ENCODE peak calls at places on chromosomes 12 and 14, in four cellular contexts. D, T, C and G are unnamed samples.
A peak's percentile ranks its signal among the peaks of the same experiment; 100 is the strongest.

GRCh38 chr14:89805501-89805900 is 149.0 kb downstream of the EFCAB11 start:
- DNase-seq in D (no peak), T (no peak), C (no peak), G (peak; percentile 62)

GRCh38 chr12:124745891-124746570 is 117.6 kb downstream of the SCARB1 start:
- DNase-seq in D (peak; percentile 91), T (peak; percentile 74), C (peak; percentile 93), G (peak; percentile 81)

GRCh38 chr14:30295980-30296379 is 263.0 kb upstream of the G2E3 start:
- DNase-seq in D (no peak), T (peak; percentile 15), C (no peak), G (no peak)

GRCh38 chr14:20427231-20428009 is 8.5 kb downstream of the KLHL33 start:
- DNase-seq in D (peak; percentile 25), T (peak; percentile 33), C (peak; percentile 68), G (peak; percentile 71)

GRCh38 chr12:92434607-92435025 is 268.2 kb upstream of the PLEKHG7 start:
- DNase-seq in D (no peak), T (no peak), C (no peak), G (no peak)

GRCh38 chr14:103521438-103521961 is 1.1 kb downstream of the CKB start:
- DNase-seq in D (no peak), T (peak; percentile 63), C (no peak), G (no peak)

GRCh38 chr12:117596968-117597367 is 235.5 kb upstream of the NOS1 start:
- DNase-seq in D (no peak), T (no peak), C (no peak), G (no peak)

GRCh38 chr12:59182191-59182590 is 261.9 kb upstream of the LRIG3 start:
- DNase-seq in D (no peak), T (no peak), C (no peak), G (no peak)

GRCh38 chr12:112419269-112420133 is 754 bp downstream of the PTPN11 start:
- DNase-seq in D (peak; percentile 58), T (no peak), C (peak; percentile 59), G (peak; percentile 82)

GRCh38 chr12:43154498-43155045 is 397.4 kb downstream of the ADAMTS20 start:
- DNase-seq in D (no peak), T (no peak), C (no peak), G (no peak)

GRCh38 chr14:68281497-68281896 is 461.9 kb downstream of the RAD51B start:
- DNase-seq in D (no peak), T (no peak), C (no peak), G (no peak)

GRCh38 chr14:50082308-50082742 is 34.0 kb downstream of the VCPKMT start:
- DNase-seq in D (no peak), T (no peak), C (no peak), G (no peak)

GRCh38 chr14:99521176-99522024 is 40.2 kb downstream of the CCNK start:
- DNase-seq in D (no peak), T (no peak), C (no peak), G (no peak)

GRCh38 chr12:5417500-5417899 is 14.4 kb upstream of the NTF3 start:
- DNase-seq in D (no peak), T (no peak), C (no peak), G (peak; percentile 67)

GRCh38 chr12:754238-754816 is 1.9 kb downstream of the WNK1 start:
- DNase-seq in D (no peak), T (no peak), C (no peak), G (no peak)

GRCh38 chr14:88556581-88556980 is 1.8 kb upstream of the PTPN21 start:
- DNase-seq in D (no peak), T (no peak), C (no peak), G (peak; percentile 25)

GRCh38 chr12:27817761-27818160 is 37.7 kb upstream of the MANSC4 start:
- DNase-seq in D (no peak), T (no peak), C (no peak), G (no peak)

GRCh38 chr12:47900480-47901129 is 4.2 kb downstream of the VDR start:
- DNase-seq in D (no peak), T (no peak), C (peak; percentile 86), G (no peak)

GRCh38 chr12:32198555-32198954 is 91.9 kb downstream of the BICD1 start:
- DNase-seq in D (no peak), T (no peak), C (no peak), G (peak; percentile 66)

GRCh38 chr14:61620130-61620946 is 75.0 kb upstream of the HIF1A start:
- DNase-seq in D (no peak), T (no peak), C (peak; percentile 32), G (peak; percentile 89)

GRCh38 chr12:79881351-79881750 is 53.5 kb downstream of the PPP1R12A start:
- DNase-seq in D (no peak), T (no peak), C (no peak), G (no peak)

DNA sequence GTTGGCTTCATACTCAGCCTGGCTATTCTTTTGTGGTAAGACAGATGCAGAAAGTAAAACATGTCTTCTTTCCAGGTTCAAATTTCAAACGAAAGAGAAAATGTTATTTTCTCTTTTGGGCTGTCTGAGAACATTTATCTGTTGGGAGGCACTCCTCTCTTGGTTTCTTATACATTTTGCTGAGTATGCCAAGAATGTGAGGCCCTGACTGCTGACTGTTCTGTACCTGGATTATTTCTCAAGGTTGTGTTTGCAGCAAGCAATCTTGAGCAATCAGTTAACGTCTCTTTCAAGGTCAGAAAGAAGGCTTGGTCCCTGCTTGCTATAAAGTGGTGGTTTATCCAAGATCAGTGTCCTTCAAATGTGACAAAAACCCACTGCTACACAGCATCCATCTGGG is 9.8 kb downstream of the SSTR1 start:
- DNase-seq in D (no peak), T (no peak), C (no peak), G (no peak)
- H3K27ac ChIP-seq in D (no peak overlapping the region), T (no peak overlapping the region), C (no peak overlapping the region), G (no peak overlapping the region)

DNA sequence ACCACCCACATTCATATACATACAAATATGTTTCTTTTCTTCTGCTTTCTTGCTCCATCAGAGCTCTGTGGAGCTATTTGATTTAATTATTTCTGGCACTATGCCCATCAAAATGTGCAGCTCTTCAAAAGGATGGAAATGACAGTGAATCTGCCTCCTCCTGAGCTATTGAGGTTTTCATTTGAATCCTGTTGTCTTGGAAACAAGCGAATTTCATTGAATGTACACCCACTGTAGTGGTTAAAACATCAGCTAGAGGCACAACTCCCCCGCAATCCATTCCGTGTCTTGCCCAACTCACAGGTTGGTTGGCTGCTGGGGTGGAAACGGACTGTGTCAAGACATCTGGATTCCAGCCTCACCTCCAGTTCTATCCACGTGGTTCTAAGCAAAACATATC is 199.5 kb downstream of the SPTSSA start:
- DNase-seq in D (no peak), T (no peak), C (no peak), G (no peak)
- TF ChIP-seq MAZ in D (no peak), T (no peak), C (no peak), G (no peak)

GRCh38 chr12:96906498-96906848 is 584 bp upstream of the NEDD1 start:
- DNase-seq in D (peak; percentile 7), T (no peak), C (no peak), G (no peak)

GRCh38 chr12:96912261-96912660 is 5.2 kb downstream of the NEDD1 start:
- DNase-seq in D (no peak), T (no peak), C (no peak), G (no peak)

GRCh38 chr12:96906849-96907664 is at the start of gene NEDD1:
- DNase-seq in D (peak; percentile 75), T (peak; percentile 94), C (peak; percentile 79), G (peak; percentile 67)

GRCh38 chr12:96907681-96908163 is 665 bp downstream of the NEDD1 start:
- DNase-seq in D (peak; percentile 13), T (peak; percentile 19), C (peak; percentile 15), G (peak; percentile 25)

DNA sequence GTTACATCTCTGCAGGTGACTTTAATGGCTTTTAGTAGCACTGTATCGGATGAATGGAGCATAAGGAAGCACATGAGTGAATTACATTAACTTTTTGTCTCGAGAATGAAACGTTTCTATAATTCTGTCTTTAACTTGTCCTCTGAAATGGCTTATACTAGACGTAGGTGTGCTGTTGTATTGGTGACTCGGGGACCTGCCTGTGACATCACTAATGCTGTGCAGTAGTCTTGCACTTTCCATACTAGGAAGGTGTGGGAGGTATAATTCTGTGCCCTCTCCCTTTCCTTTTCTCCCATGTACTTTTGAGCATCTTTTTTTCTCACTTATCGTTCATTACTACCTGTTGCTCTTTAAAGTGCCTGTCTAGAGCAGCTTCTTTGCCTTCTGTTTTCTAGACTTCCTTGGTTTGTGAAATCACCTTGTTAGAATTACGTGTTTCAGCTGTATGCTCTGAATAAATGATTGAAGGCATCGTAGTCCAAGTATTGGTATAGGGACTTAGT is 1.2 kb downstream of the NEDD1 start:
- DNase-seq in D (peak; percentile 12), T (no peak), C (no peak), G (no peak)
- H3K27ac ChIP-seq in D (peak overlapping the region; percentile 94), T (peak overlapping the region; percentile 85), C (peak overlapping the region; percentile 80), G (no peak overlapping the region)

DNA sequence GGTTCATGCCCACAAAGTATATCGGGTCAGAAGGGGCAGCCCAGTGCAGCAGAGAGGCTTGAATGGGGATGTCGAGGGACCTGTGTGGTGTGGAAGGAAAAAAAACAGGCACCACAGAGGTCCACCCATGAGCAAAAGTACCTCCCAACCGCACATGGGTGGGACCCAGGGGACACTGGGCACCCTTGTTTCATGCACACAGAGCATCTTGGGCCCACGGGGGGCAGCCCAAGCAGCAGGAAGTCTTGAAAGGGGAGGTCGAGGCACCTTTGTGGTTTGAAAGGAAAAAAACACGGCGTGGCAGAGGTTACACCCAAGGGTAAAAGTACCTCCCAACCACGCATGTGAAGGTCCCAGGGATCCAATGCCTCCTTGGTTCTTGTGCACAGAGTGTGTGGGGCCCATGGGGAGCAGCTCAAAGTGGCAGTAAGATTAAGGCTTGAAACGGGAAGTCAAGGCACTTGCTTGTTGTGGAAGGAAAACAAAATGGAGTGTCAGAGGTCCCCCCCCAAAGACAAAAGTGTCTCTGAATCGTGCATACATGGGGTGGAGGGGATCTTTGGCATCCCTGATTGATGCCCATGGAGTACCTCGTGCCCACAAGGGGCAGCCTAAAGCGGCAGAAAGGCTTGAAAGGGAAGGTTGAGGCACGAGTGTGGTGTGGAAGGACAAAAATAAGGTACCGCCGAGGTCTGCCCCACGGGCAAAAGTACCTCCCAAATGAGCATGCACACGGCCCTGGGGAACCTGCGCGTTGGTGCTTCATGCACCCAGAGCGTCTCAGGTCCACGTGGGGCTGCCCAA is 575.5 kb downstream of the ALG10 start:
- DNase-seq in D (no peak), T (peak; percentile 2), C (no peak), G (no peak)
- TF ChIP-seq MAZ in D (no peak), T (no peak), C (no peak), G (no peak)

DNA sequence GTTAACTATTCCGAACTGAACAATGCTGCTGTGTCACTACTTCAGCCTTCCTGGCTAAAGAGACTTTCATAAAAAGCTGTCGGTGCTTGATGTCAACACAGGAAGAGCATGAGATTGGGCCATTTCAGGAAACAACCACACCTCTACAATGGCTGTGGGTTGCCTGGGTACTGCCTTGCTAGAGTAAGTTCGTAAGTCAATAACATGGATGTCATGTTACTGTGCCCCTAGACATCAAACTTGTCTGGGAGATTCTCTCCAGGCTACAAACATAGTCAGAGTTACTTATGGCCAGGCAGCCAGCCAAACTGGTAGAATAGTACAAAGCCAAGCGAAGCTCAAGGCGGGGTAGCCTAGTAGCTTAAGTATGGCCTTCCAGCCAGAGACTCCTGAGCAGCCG is 23.1 kb downstream of the MAX start:
- DNase-seq in D (no peak), T (no peak), C (no peak), G (no peak)
- H3K27ac ChIP-seq in D (no peak overlapping the region), T (no peak overlapping the region), C (no peak overlapping the region), G (no peak overlapping the region)

GRCh38 chr12:55877824-55878223 is 35.1 kb upstream of the MMP19 start:
- DNase-seq in D (no peak), T (no peak), C (no peak), G (no peak)

GRCh38 chr12:55875704-55876103 is 33.0 kb upstream of the MMP19 start:
- DNase-seq in D (no peak), T (no peak), C (no peak), G (no peak)

GRCh38 chr12:55876110-55876509 is 33.4 kb upstream of the MMP19 start:
- DNase-seq in D (no peak), T (no peak), C (no peak), G (no peak)

GRCh38 chr12:55874465-55874864 is 31.7 kb upstream of the MMP19 start:
- DNase-seq in D (no peak), T (no peak), C (no peak), G (no peak)
- TF ChIP-seq MAZ in D (no peak), T (no peak), C (no peak), G (no peak)